ENCODE peak calls at places on chromosomes 2 and 18, in ten cellular contexts. C is GM23248, E is aorta, N is SK-N-SH, X is IMR-90, R is body of pancreas, Q is pancreas, Z is colonic mucosa, H is breast epithelium, M is Peyer's patch. Y is an unnamed sample. For H3K9me3, the result is how much of the 10 kb centered on the place peaks cover.

GRCh38 chr2:163641986-163642385 is 93.8 kb downstream of the FIGN start:
- DNase-seq in Q (no peak), C (peak), N (no peak), Z (no peak), X (peak), H (no peak), M (no peak), R (no peak), E (no peak), Y (no peak)

GRCh38 chr2:188776634-188777033 is 197.5 kb upstream of the COL3A1 start:
- DNase-seq in H (no peak), Z (no peak), R (no peak), C (peak), X (peak), M (no peak), Q (no peak), E (no peak), N (no peak), Y (no peak)

GRCh38 chr2:189933911-189934399 is 128.6 kb downstream of the MSTN start:
- DNase-seq in M (no peak), Z (no peak), E (no peak), H (no peak), N (no peak), X (peak), Q (no peak), C (peak), R (no peak), Y (no peak)

GRCh38 chr2:13669607-13670006 is 952.9 kb downstream of the TRIB2 start:
- DNase-seq in N (no peak), Q (no peak), C (peak), X (no peak), Z (no peak), M (no peak), E (no peak), H (no peak), R (no peak), Y (no peak)

GRCh38 chr2:224838335-224838734 is 122.2 kb upstream of the CCDC195 start:
- DNase-seq in M (no peak), R (no peak), H (no peak), X (peak), E (no peak), C (peak), Q (no peak), N (no peak), Z (no peak), Y (no peak)

GRCh38 chr2:160292225-160292624 is 92.2 kb upstream of the ITGB6 start:
- DNase-seq in H (no peak), C (peak), R (no peak), M (no peak), Q (no peak), X (peak), E (no peak), N (no peak), Z (no peak), Y (no peak)

GRCh38 chr2:229611360-229611759 is 103.0 kb downstream of the DNER start:
- DNase-seq in E (no peak), X (no peak), R (no peak), N (no peak), C (no peak), H (no peak), Z (no peak), M (no peak), Q (no peak), Y (no peak)

GRCh38 chr2:121634354-121635307 is 14.6 kb downstream of the CLASP1 start:
- DNase-seq in M (no peak), N (no peak), R (no peak), X (peak), C (peak), H (no peak), E (no peak), Z (no peak), Q (no peak), Y (no peak)

GRCh38 chr2:114040816-114041215 is 150.9 kb downstream of the ACTR3 start:
- DNase-seq in X (no peak), Q (no peak), H (no peak), C (no peak), N (no peak), R (no peak), Z (no peak), M (no peak), E (no peak), Y (no peak)

GRCh38 chr2:210647151-210647550 is 90.8 kb downstream of the CPS1 start:
- DNase-seq in M (no peak), H (no peak), C (no peak), R (no peak), Z (no peak), Q (no peak), E (no peak), X (no peak), N (no peak), Y (no peak)

GRCh38 chr18:52920665-52921064 is 580.7 kb downstream of the DCC start:
- DNase-seq in M (no peak), E (no peak), H (no peak), C (no peak), Z (no peak), Q (no peak), R (no peak), N (no peak), X (no peak), Y (no peak)

GRCh38 chr2:72859831-72860262 is 27.4 kb upstream of the SPR start:
- DNase-seq in X (peak), M (no peak), C (peak), Z (peak), E (no peak), H (no peak), R (peak), N (peak), Q (peak), Y (peak)

GRCh38 chr18:49224130-49224529 is 236.3 kb downstream of the DYM start:
- DNase-seq in M (no peak), Q (no peak), X (no peak), H (no peak), R (no peak), C (peak), N (no peak), E (no peak), Z (no peak), Y (no peak)

GRCh38 chr2:19356545-19357382 is 1.7 kb downstream of the OSR1 start:
- DNase-seq in Q (no peak), R (no peak), N (peak), C (peak), Z (no peak), M (no peak), X (peak), H (no peak), E (no peak), Y (no peak)

GRCh38 chr18:77127769-77128671 is 4.6 kb downstream of the MBP start:
- DNase-seq in N (no peak), R (peak), M (no peak), C (peak), X (peak), Q (no peak), E (peak), Z (peak), H (no peak), Y (peak)

GRCh38 chr2:175823291-175824073 is 178.6 kb downstream of the LNPK start:
- DNase-seq in H (no peak), R (no peak), Z (no peak), X (no peak), Q (no peak), M (no peak), N (no peak), E (no peak), C (peak), Y (no peak)

GRCh38 chr2:156182132-156182531 is 150.4 kb downstream of the NR4A2 start:
- DNase-seq in H (no peak), C (no peak), X (no peak), N (no peak), R (peak), Q (no peak), Z (peak), E (no peak), M (no peak), Y (no peak)

GRCh38 chr18:35344736-35345459 is 678 bp upstream of the ZNF24 start:
- DNase-seq in E (no peak), C (no peak), X (no peak), M (no peak), Q (peak), R (peak), Z (no peak), H (peak), N (no peak), Y (peak)

GRCh38 chr2:27264253-27264752 is 1.5 kb upstream of the SLC30A3 start:
- DNase-seq in R (no peak), M (no peak), Q (no peak), C (no peak), X (no peak), E (no peak), H (no peak), Z (no peak), N (peak), Y (no peak)

GRCh38 chr2:117486081-117486480 is 328.4 kb upstream of the DDX18 start:
- DNase-seq in M (no peak), Z (no peak), N (no peak), Q (no peak), E (no peak), H (no peak), C (no peak), R (no peak), X (no peak), Y (no peak)

DNA sequence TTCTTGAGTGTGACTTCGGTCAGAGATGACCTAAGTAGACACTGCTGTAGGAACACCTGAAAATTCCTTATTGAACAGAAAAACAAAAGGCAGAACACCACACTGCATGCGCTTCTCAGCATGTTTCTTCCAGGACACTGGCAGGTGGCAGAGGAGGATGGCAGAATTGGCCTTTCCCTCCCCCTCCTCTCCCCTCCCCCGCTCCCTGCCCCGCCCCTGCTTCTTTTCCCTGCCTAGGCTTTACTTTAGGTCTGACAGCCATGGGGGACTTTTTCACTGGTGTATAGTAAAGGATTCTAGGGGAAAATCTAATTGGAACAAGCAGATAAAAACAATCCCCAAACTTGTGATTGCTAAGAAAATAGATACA is 109.6 kb downstream of the NOL10 start:
- DNase-seq in C (no peak), N (no peak), R (no peak), Z (no peak), X (no peak), Q (no peak), H (no peak), E (no peak), M (no peak), Y (no peak)
- H3K9me3 ChIP-seq in C (under half), N (under half), R (under half), Z (under half), X (under half), Q (under half), H (under half), E (under half), M (under half), Y (under half)

DNA sequence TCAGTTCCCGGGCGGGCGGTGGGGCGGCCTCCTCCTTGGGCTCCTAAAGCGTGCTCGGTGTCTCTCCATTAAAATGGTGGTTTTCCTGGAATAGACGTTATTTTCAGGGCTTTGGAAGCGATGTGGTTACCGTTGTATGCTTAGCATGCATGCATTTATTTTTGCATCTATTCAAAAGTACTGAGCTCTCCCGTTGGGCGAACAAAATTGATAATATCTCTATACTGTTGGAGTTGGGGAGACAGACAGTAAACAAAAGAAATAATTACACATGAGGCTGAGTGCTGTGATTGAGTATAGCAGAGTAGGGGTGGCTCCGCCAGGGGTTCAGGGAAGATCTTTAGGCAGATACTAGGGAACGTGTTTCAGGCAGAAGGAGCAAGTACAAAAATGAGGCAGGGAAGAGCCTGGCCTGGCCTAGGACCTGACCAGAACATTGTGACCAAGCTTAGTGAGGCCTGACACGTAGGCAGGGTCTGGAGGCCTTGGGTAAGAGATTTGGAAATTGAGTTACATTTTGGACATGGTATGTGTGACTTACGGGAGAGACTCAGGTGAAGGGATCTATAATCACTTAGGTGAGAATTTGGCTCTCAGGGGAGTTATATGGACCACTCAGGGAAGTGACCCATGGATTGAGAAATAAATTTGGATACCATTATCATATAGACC is 674 bp downstream of the NCAPH start:
- DNase-seq in E (no peak), Q (no peak), R (no peak), M (no peak), Z (no peak), N (peak), C (peak), X (no peak), H (no peak), Y (no peak)
- H3K9me3 ChIP-seq in E (under half), Q (under half), R (under half), M (under half), Z (under half), N (under half), C (under half), X (under half), H (under half), Y (under half)

DNA sequence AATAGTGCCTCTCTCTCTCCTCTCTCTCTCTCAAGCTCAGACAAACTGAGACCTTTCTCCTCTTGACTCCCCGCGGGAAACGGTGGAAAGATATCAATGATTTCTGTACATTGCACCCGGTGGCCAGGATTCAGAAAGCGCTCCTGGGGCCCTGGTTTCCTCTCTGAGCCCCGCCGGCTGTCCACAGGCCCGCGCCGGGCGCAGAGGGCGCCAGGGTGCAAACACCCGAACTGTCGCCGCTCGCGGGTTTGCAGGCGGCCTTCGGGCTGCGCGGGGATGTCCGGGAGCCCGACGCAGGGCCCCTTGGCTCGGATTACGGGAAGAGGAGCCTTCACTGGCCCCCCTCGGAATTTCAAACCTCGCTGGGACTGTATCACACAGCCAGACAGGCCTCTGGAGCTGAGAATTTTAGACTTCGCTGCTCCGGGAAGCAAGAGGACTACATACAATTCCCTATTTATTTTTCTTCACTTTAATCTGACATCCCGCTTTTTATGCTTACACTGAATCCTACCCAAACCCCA is 5.2 kb upstream of the EN1 start:
- DNase-seq in H (no peak), N (peak), R (no peak), Q (no peak), X (no peak), C (no peak), E (no peak), M (no peak), Z (no peak), Y (no peak)
- H3K9me3 ChIP-seq in H (under half), N (under half), R (under half), Q (under half), X (under half), C (under half), E (under half), M (under half), Z (under half), Y (under half)

GRCh38 chr2:83369601-83370418 is 1089.3 kb downstream of the SUCLG1 start:
- DNase-seq in X (no peak), C (no peak), Z (no peak), Q (no peak), H (no peak), R (no peak), M (no peak), N (no peak), E (no peak), Y (no peak)
- H3K9me3 ChIP-seq in X (under half), C (under half), Z (under half), Q (under half), H (under half), R (under half), M (under half), N (under half), E (under half), Y (under half)

DNA sequence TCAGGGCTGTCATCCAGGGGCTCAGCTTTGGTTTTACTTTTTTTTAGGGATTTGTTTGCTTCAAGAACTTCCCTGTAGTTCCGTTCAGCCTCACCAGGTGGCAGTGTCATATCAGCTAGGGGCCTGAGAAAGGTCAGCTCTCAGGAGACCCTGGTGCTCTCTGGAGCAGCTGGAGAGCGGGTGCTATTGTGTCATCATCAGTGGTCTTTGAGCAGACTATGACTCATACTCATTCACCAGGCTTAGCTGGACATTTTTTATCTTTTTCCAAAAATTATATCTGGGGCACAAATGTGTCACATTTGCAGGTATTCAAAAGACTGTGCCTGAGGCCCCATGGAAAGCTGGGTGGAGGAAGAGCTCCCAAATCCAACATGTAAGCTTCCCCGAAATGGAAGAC is 24.4 kb downstream of the ZNF892 start:
- DNase-seq in Z (peak), X (peak), E (peak), M (peak), Q (peak), N (peak), R (peak), C (peak), H (peak), Y (peak)
- H3K9me3 ChIP-seq in Z (under half), X (under half), E (under half), M (under half), Q (under half), N (under half), R (under half), C (under half), H (under half), Y (under half)

GRCh38 chr2:43092520-43093179 is 133.8 kb downstream of the ZFP36L2 start:
- DNase-seq in Q (no peak), H (no peak), E (peak), X (no peak), Z (no peak), M (no peak), R (no peak), C (no peak), N (no peak), Y (no peak)
- H3K9me3 ChIP-seq in Q (under half), H (under half), E (under half), X (under half), Z (under half), M (under half), R (under half), C (under half), N (under half), Y (under half)

DNA sequence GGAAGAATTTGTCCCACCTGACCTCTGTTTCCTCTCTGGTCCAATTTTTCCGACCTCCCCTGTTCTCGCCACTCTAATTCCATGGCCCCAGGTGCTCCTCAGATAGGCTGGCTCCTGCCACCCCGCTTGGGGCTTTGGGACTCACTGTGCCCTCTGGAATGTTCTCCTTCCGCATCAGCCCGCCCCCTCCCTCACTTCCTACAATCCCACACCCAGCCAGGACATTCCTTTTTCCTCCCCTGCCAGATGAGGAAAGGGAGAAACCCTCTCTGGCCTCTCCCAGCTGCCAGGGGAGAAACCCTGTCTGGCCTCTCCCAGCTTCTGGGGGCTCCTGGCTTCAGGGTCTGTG is 3.1 kb upstream of the OR6B2 start:
- DNase-seq in M (no peak), R (no peak), Q (no peak), H (no peak), Z (no peak), N (no peak), E (no peak), X (no peak), C (no peak), Y (no peak)
- H3K9me3 ChIP-seq in M (under half), R (under half), Q (under half), H (under half), Z (under half), N (under half), E (under half), X (under half), C (under half), Y (under half)

Y was measured in right lobe of liver.